ENCODE peak calls at places on chromosome 13, in five cellular contexts. One of them, this sample, is unnamed.
A peak's percentile ranks its signal among the peaks of the same experiment; 100 is the strongest.

GRCh38 chr13:112793545-112794445 is 104.0 kb downstream of the ATP11A start:
- DNase-seq in A549: no peak
- DNase-seq in adrenal gland: no peak
- DNase-seq in sigmoid colon: no peak
- DNase-seq in tibial nerve: no peak
- DNase-seq in this sample: no peak

GRCh38 chr13:30983431-30983830 is 51.0 kb downstream of the TEX26 start:
- DNase-seq in sigmoid colon: no peak
- DNase-seq in adrenal gland: no peak
- DNase-seq in A549: no peak
- DNase-seq in tibial nerve: no peak
- DNase-seq in this sample: no peak

GRCh38 chr13:99656092-99656745 is 154.9 kb downstream of the TM9SF2 start:
- DNase-seq in A549: peak; percentile 84
- DNase-seq in sigmoid colon: peak; percentile 85
- DNase-seq in tibial nerve: peak; percentile 97
- DNase-seq in adrenal gland: peak; percentile 83
- DNase-seq in this sample: peak; percentile 3

GRCh38 chr13:30241537-30241936 is 65.8 kb downstream of the KATNAL1 start:
- DNase-seq in tibial nerve: peak; percentile 12
- DNase-seq in sigmoid colon: no peak
- DNase-seq in A549: no peak
- DNase-seq in adrenal gland: no peak
- DNase-seq in this sample: no peak

GRCh38 chr13:61950828-61951227 is 535.2 kb upstream of the PCDH20 start:
- DNase-seq in sigmoid colon: no peak
- DNase-seq in A549: no peak
- DNase-seq in tibial nerve: no peak
- DNase-seq in adrenal gland: no peak
- DNase-seq in this sample: no peak

GRCh38 chr13:23615677-23616076 is 45.5 kb downstream of the TNFRSF19 start:
- DNase-seq in A549: no peak
- DNase-seq in tibial nerve: no peak
- DNase-seq in sigmoid colon: no peak
- DNase-seq in adrenal gland: no peak
- DNase-seq in this sample: no peak

GRCh38 chr13:78121459-78122348 is 203.1 kb upstream of the EDNRB start:
- DNase-seq in tibial nerve: peak; percentile 42
- DNase-seq in sigmoid colon: no peak
- DNase-seq in adrenal gland: peak; percentile 49
- DNase-seq in A549: peak; percentile 57
- DNase-seq in this sample: no peak

GRCh38 chr13:29707876-29708543 is 112.5 kb upstream of the SLC7A1 start:
- DNase-seq in adrenal gland: peak; percentile 39
- DNase-seq in A549: peak; percentile 32
- DNase-seq in sigmoid colon: no peak
- DNase-seq in tibial nerve: no peak
- DNase-seq in this sample: no peak

GRCh38 chr13:77872995-77873394 is 45.6 kb downstream of the EDNRB start:
- DNase-seq in A549: no peak
- DNase-seq in adrenal gland: no peak
- DNase-seq in sigmoid colon: no peak
- DNase-seq in tibial nerve: no peak
- DNase-seq in this sample: no peak

DNA sequence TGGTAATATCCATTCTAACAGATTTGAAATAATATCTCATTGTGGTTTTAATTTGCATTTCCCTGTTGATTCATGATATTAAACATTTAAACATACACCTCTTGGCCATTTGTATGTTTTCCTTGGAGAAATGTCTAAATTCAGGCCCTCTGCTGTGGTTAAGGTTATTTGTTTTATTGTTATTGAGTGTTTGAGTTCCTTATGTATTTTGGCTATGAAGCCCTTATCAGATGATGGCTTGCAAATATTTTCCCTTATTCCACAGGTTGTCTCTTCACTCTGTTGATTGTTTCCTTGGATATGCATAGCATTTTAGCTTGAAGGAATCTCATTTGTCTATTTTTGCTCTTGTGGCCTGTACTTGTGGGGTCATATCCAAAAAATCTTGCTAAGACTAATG is 303.6 kb downstream of the GPC5 start:
- DNase-seq in A549: no peak
- DNase-seq in adrenal gland: no peak
- DNase-seq in tibial nerve: no peak
- DNase-seq in sigmoid colon: no peak
- DNase-seq in this sample: no peak
- H3K4me1 ChIP-seq in A549: no peaks in the 10 kb centered on the region
- H3K4me1 ChIP-seq in adrenal gland: no peaks in the 10 kb centered on the region
- H3K4me1 ChIP-seq in tibial nerve: no peaks in the 10 kb centered on the region
- H3K4me1 ChIP-seq in sigmoid colon: no peaks in the 10 kb centered on the region
- H3K4me1 ChIP-seq in this sample: no peaks in the 10 kb centered on the region

GRCh38 chr13:28621439-28621838 is 37.5 kb upstream of the POMP start:
- DNase-seq in sigmoid colon: no peak
- DNase-seq in A549: no peak
- DNase-seq in adrenal gland: no peak
- DNase-seq in tibial nerve: no peak
- DNase-seq in this sample: no peak
- H3K27ac ChIP-seq in sigmoid colon: peak overlapping the region; percentile 6
- H3K27ac ChIP-seq in A549: no peak overlapping the region
- H3K27ac ChIP-seq in adrenal gland: no peak overlapping the region
- H3K27ac ChIP-seq in tibial nerve: peak overlapping the region; percentile 34
- H3K27ac ChIP-seq in this sample: no peak overlapping the region

GRCh38 chr13:32272021-32272695 is 43.0 kb downstream of the ZAR1L start:
- DNase-seq in A549: no peak
- DNase-seq in tibial nerve: no peak
- DNase-seq in adrenal gland: no peak
- DNase-seq in sigmoid colon: no peak
- DNase-seq in this sample: no peak
- TF ChIP-seq POLR2A in A549: no peak
- TF ChIP-seq POLR2A in tibial nerve: no peak
- TF ChIP-seq POLR2A in adrenal gland: no peak
- TF ChIP-seq POLR2A in sigmoid colon: no peak
- TF ChIP-seq POLR2A in this sample: no peak

GRCh38 chr13:40617801-40618356 is 48.6 kb downstream of the FOXO1 start:
- DNase-seq in tibial nerve: no peak
- DNase-seq in adrenal gland: no peak
- DNase-seq in A549: no peak
- DNase-seq in sigmoid colon: no peak
- DNase-seq in this sample: no peak
- H3K4me1 ChIP-seq in tibial nerve: peaks cover 35% of the 10 kb centered on the region
- H3K4me1 ChIP-seq in adrenal gland: peaks cover 25% of the 10 kb centered on the region
- H3K4me1 ChIP-seq in A549: peaks cover 14% of the 10 kb centered on the region
- H3K4me1 ChIP-seq in sigmoid colon: peaks cover 53% of the 10 kb centered on the region
- H3K4me1 ChIP-seq in this sample: peaks cover 7% of the 10 kb centered on the region

GRCh38 chr13:110663491-110663890 is 42.4 kb downstream of the CARS2 start:
- DNase-seq in adrenal gland: no peak
- DNase-seq in sigmoid colon: no peak
- DNase-seq in tibial nerve: no peak
- DNase-seq in A549: no peak
- DNase-seq in this sample: no peak
- H3K27ac ChIP-seq in adrenal gland: no peak overlapping the region
- H3K27ac ChIP-seq in sigmoid colon: no peak overlapping the region
- H3K27ac ChIP-seq in tibial nerve: no peak overlapping the region
- H3K27ac ChIP-seq in A549: no peak overlapping the region
- H3K27ac ChIP-seq in this sample: no peak overlapping the region

GRCh38 chr13:51534075-51534817 is 50.0 kb upstream of the WDFY2 start:
- DNase-seq in sigmoid colon: no peak
- DNase-seq in tibial nerve: peak; percentile 19
- DNase-seq in A549: no peak
- DNase-seq in adrenal gland: peak; percentile 30
- DNase-seq in this sample: no peak
- TF ChIP-seq POLR2A in sigmoid colon: no peak
- TF ChIP-seq POLR2A in tibial nerve: no peak
- TF ChIP-seq POLR2A in A549: no peak
- TF ChIP-seq POLR2A in adrenal gland: no peak
- TF ChIP-seq POLR2A in this sample: no peak

GRCh38 chr13:113861433-113862030 is 2.3 kb downstream of the GAS6 start:
- DNase-seq in adrenal gland: no peak
- DNase-seq in tibial nerve: no peak
- DNase-seq in A549: no peak
- DNase-seq in sigmoid colon: no peak
- DNase-seq in this sample: no peak

GRCh38 chr13:113857531-113858195 is 6.2 kb downstream of the GAS6 start:
- DNase-seq in A549: no peak
- DNase-seq in sigmoid colon: no peak
- DNase-seq in tibial nerve: no peak
- DNase-seq in adrenal gland: peak; percentile 6
- DNase-seq in this sample: no peak

GRCh38 chr13:113860579-113861432 is 3.1 kb downstream of the GAS6 start:
- DNase-seq in adrenal gland: no peak
- DNase-seq in tibial nerve: no peak
- DNase-seq in A549: no peak
- DNase-seq in sigmoid colon: no peak
- DNase-seq in this sample: no peak

GRCh38 chr13:113860051-113860471 is 3.8 kb downstream of the GAS6 start:
- DNase-seq in adrenal gland: no peak
- DNase-seq in tibial nerve: no peak
- DNase-seq in A549: no peak
- DNase-seq in sigmoid colon: no peak
- DNase-seq in this sample: no peak

DNA sequence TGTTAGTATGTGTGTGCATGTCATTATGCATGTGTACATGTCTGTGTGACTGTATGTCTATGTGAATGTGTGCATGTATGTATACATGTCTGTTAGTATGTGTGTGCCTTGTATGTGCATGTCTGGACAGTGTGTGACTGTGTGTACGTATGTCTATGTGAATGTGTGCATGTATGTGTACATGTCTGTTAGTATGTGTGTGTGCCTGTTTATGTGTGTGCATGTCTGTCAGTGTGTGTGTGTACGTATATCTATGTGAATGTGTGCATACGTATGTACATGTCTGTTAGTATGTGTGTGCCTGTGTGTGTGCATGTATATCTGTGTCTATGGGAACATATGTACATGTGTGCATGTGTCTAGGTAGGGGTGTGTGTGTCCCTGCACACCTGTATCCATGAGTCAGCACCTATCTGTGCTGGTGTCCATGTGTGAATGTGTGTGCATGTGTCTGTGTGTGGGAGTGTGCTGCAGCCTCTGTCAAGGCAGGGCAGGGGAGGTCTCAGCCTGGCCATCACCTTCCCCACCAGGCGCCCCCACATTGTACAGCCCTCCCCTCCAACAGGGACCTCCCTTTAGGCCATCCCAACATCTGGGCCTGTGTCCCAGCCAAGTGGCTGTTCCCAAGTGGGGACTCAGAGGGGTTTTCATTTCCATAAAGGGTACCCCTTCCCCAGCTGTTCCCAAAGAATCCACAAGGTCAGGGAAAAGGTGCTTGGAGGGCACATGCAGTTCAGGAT is 4.4 kb downstream of the GAS6 start:
- DNase-seq in tibial nerve: no peak
- DNase-seq in A549: no peak
- DNase-seq in adrenal gland: no peak
- DNase-seq in sigmoid colon: no peak
- DNase-seq in this sample: no peak
- H3K4me1 ChIP-seq in tibial nerve: peaks cover 31% of the 10 kb centered on the region
- H3K4me1 ChIP-seq in A549: peaks cover 8% of the 10 kb centered on the region
- H3K4me1 ChIP-seq in adrenal gland: peaks cover 10% of the 10 kb centered on the region
- H3K4me1 ChIP-seq in sigmoid colon: peaks cover 52% of the 10 kb centered on the region
- H3K4me1 ChIP-seq in this sample: peaks cover 65% of the 10 kb centered on the region

GRCh38 chr13:40484101-40484800 is 182.2 kb downstream of the FOXO1 start:
- DNase-seq in tibial nerve: no peak
- DNase-seq in A549: no peak
- DNase-seq in adrenal gland: peak; percentile 31
- DNase-seq in sigmoid colon: no peak
- DNase-seq in this sample: no peak

GRCh38 chr13:40486518-40487163 is 179.8 kb downstream of the FOXO1 start:
- DNase-seq in adrenal gland: no peak
- DNase-seq in tibial nerve: no peak
- DNase-seq in A549: no peak
- DNase-seq in sigmoid colon: no peak
- DNase-seq in this sample: no peak

GRCh38 chr13:40484981-40485380 is 181.5 kb downstream of the FOXO1 start:
- DNase-seq in adrenal gland: no peak
- DNase-seq in tibial nerve: no peak
- DNase-seq in sigmoid colon: no peak
- DNase-seq in A549: no peak
- DNase-seq in this sample: no peak

GRCh38 chr13:40483601-40484000 is 182.8 kb downstream of the FOXO1 start:
- DNase-seq in sigmoid colon: no peak
- DNase-seq in tibial nerve: no peak
- DNase-seq in A549: no peak
- DNase-seq in adrenal gland: no peak
- DNase-seq in this sample: no peak

GRCh38 chr13:40485611-40486517 is 180.6 kb downstream of the FOXO1 start:
- DNase-seq in A549: no peak
- DNase-seq in adrenal gland: no peak
- DNase-seq in tibial nerve: no peak
- DNase-seq in sigmoid colon: no peak
- DNase-seq in this sample: no peak
- H3K27ac ChIP-seq in A549: no peak overlapping the region
- H3K27ac ChIP-seq in adrenal gland: no peak overlapping the region
- H3K27ac ChIP-seq in tibial nerve: no peak overlapping the region
- H3K27ac ChIP-seq in sigmoid colon: no peak overlapping the region
- H3K27ac ChIP-seq in this sample: peak overlapping the region; percentile 21